ENCODE peak calls at places on chromosomes 13 and 19, in eight cellular contexts. L is A549, C is tibial nerve, B is uterus, F is ovary, H is thyroid gland, Y is transverse colon, Q is body of pancreas. X is an unnamed sample.
A peak's percentile ranks its signal among the peaks of the same experiment; 100 is the strongest.

GRCh38 chr19:32165750-32166149 is 179.7 kb upstream of the ZNF507 start:
- DNase-seq in L (no peak), C (no peak), B (no peak), F (no peak), H (no peak), Y (no peak), Q (no peak), X (no peak)

GRCh38 chr19:7619671-7620441 is 9.5 kb downstream of the XAB2 start:
- DNase-seq in L (no peak), C (no peak), B (no peak), F (no peak), H (peak; percentile 82), Y (no peak), Q (peak; percentile 71), X (no peak)

GRCh38 chr19:42173695-42174094 is 41.4 kb upstream of the POU2F2 start:
- DNase-seq in L (no peak), C (no peak), B (no peak), F (no peak), H (no peak), Y (no peak), Q (no peak), X (no peak)

GRCh38 chr19:49261602-49262001 is 63.4 kb downstream of the SLC6A16 start:
- DNase-seq in L (no peak), C (no peak), B (no peak), F (no peak), H (no peak), Y (no peak), Q (no peak), X (no peak)

GRCh38 chr19:3699071-3699740 is 1.1 kb downstream of the PIP5K1C start:
- DNase-seq in L (no peak), C (peak; percentile 45), B (peak; percentile 45), F (peak; percentile 62), H (peak; percentile 76), Y (peak; percentile 50), Q (peak; percentile 52), X (no peak)

GRCh38 chr13:24313449-24313848 is 4.1 kb downstream of the C1QTNF9 start:
- DNase-seq in L (peak; percentile 11), C (no peak), B (no peak), F (no peak), H (no peak), Y (no peak), Q (no peak), X (no peak)

GRCh38 chr13:50529154-50529882 is 314.2 kb downstream of the DLEU7 start:
- DNase-seq in L (peak; percentile 67), C (peak; percentile 65), B (peak; percentile 72), F (peak; percentile 84), H (peak; percentile 98), Y (peak; percentile 84), Q (peak; percentile 89), X (peak; percentile 92)

GRCh38 chr19:489418-490196 is 6.7 kb upstream of the MADCAM1 start:
- DNase-seq in L (no peak), C (no peak), B (no peak), F (no peak), H (peak; percentile 32), Y (no peak), Q (no peak), X (peak; percentile 61)

GRCh38 chr13:44404261-44405139 is 30.9 kb downstream of the SERP2 start:
- DNase-seq in L (no peak), C (no peak), B (no peak), F (no peak), H (peak; percentile 35), Y (peak; percentile 38), Q (peak; percentile 29), X (no peak)

GRCh38 chr13:43815204-43815603 is 28.4 kb upstream of the ENOX1 start:
- DNase-seq in L (peak; percentile 28), C (no peak), B (no peak), F (no peak), H (no peak), Y (no peak), Q (no peak), X (peak; percentile 56)

GRCh38 chr19:11541238-11541637 is 2.6 kb downstream of the CNN1 start:
- DNase-seq in L (no peak), C (no peak), B (no peak), F (no peak), H (no peak), Y (no peak), Q (no peak), X (no peak)

GRCh38 chr19:18430417-18431144 is 7.4 kb downstream of the ISYNA1 start:
- DNase-seq in L (no peak), C (no peak), B (peak; percentile 39), F (peak; percentile 57), H (no peak), Y (no peak), Q (no peak), X (no peak)

GRCh38 chr19:18433039-18433691 is 4.8 kb downstream of the ISYNA1 start:
- DNase-seq in L (no peak), C (no peak), B (peak; percentile 53), F (peak; percentile 85), H (peak; percentile 40), Y (no peak), Q (peak; percentile 42), X (no peak)

GRCh38 chr19:18432275-18433038 is 5.5 kb downstream of the ISYNA1 start:
- DNase-seq in L (no peak), C (no peak), B (peak; percentile 47), F (no peak), H (no peak), Y (no peak), Q (no peak), X (no peak)

GRCh38 chr19:18429717-18430416 is 8.1 kb downstream of the ISYNA1 start:
- DNase-seq in L (no peak), C (no peak), B (peak; percentile 49), F (peak; percentile 61), H (no peak), Y (no peak), Q (no peak), X (no peak)

GRCh38 chr19:18431351-18432197 is 6.4 kb downstream of the ISYNA1 start:
- DNase-seq in L (no peak), C (no peak), B (no peak), F (peak; percentile 61), H (no peak), Y (no peak), Q (no peak), X (no peak)
- TF ChIP-seq POLR2A in L (no peak), C (no peak), B (no peak), F (no peak), H (no peak), Y (no peak), Q (no peak), X (no peak)

DNA sequence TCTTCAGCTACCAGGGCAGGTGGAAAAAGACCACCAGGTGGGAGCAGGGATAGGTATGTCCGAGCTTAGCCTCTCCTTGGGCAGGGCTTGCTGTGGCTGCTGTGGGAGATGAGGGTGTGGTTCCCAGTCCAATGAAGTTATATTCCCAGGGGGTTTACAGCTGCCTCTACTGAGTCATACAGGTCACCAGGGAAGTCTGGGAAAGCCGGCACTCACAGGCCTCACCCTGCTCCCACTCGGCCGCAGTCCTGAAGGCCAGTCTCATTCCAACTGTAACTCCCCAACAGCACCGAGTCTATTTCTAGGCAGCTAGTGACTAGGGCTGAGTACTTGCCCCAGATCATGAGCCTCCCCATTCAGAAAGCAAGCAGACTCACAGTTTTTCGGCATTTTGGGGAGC is 77.1 kb downstream of the FNDC3A start:
- DNase-seq in L (peak; percentile 6), C (no peak), B (no peak), F (no peak), H (no peak), Y (no peak), Q (no peak), X (no peak)
- H3K4me3 ChIP-seq in L (no peak overlapping the region), C (no peak overlapping the region), B (no peak overlapping the region), F (no peak overlapping the region), H (no peak overlapping the region), Y (no peak overlapping the region), Q (no peak overlapping the region), X (no peak overlapping the region)

GRCh38 chr13:27569405-27569804 is 50.9 kb downstream of the LNX2 start:
- DNase-seq in L (no peak), C (no peak), B (no peak), F (no peak), H (no peak), Y (no peak), Q (no peak), X (no peak)

GRCh38 chr13:27578121-27579030 is 42.0 kb downstream of the LNX2 start:
- DNase-seq in L (peak; percentile 19), C (no peak), B (no peak), F (no peak), H (no peak), Y (no peak), Q (no peak), X (no peak)

GRCh38 chr13:27573265-27573664 is 47.1 kb downstream of the LNX2 start:
- DNase-seq in L (peak; percentile 19), C (no peak), B (no peak), F (no peak), H (no peak), Y (no peak), Q (no peak), X (no peak)

GRCh38 chr13:27574661-27575060 is 45.7 kb downstream of the LNX2 start:
- DNase-seq in L (no peak), C (no peak), B (no peak), F (no peak), H (no peak), Y (no peak), Q (no peak), X (no peak)
- H3K4me1 ChIP-seq in L (peaks cover 20% of the 10 kb centered on the region), C (no peaks in the 10 kb centered on the region), B (no peaks in the 10 kb centered on the region), F (no peaks in the 10 kb centered on the region), H (no peaks in the 10 kb centered on the region), Y (no peaks in the 10 kb centered on the region), Q (peaks cover 25% of the 10 kb centered on the region), X (peaks cover 7% of the 10 kb centered on the region)

DNA sequence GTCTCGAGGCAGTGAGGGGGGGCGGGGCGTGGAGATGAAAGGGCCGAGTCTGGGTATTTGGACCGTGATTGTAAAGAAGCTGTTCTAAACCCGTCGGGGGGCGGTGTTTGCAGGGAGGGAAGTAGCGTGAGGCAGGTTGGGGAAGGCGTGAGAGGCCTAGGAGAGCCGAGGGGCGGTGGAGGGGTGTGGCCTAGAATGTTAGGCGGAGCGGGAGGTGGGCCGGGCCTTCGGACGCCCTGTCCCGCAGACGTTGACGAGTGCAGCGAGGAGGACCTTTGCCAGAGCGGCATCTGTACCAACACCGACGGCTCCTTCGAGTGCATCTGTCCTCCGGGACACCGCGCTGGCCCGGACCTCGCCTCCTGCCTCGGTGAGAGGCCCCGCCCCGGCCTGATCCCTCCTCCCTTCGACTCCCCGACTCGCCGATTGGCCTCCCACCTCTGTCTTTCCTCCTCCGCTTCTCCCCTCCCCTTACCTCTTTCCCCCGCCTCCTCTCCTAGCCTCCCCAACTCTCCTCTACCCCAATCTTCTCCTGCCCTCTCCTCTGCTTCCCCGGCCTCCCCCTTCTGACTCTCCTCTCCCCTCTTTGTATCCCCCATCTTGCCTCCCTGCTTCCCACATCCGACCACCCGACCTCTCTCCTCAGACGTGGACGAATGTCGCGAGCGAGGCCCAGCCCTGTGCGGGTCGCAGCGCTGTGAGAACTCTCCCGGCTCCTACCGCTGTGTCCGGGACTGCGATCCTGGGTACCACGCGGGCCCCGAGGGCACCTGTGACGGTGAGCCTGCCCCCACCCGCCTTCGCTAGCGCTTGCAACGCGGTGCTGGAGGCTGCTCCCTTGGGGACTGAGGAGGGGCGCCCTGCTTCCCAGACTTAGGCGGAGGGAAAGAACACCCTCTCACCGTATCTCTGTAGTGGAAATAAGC is 12.8 kb downstream of the LTBP4 start:
- DNase-seq in L (peak; percentile 92), C (peak; percentile 83), B (peak; percentile 88), F (peak; percentile 88), H (peak; percentile 89), Y (peak; percentile 91), Q (peak; percentile 61), X (peak; percentile 88)
- TF ChIP-seq POLR2A in L (no peak), C (no peak), B (peak; percentile 17), F (no peak), H (no peak), Y (peak; percentile 77), Q (no peak), X (no peak)